ENCODE peak calls at places on chromosomes 12 and 14, in four cellular contexts. A is K562, M is HepG2, V is GM12878. R is an unnamed sample.

GRCh38 chr12:116727902-116728301 is 10.0 kb downstream of the SPRING1 start:
- DNase-seq in A (no peak), V (no peak), M (no peak), R (no peak)

GRCh38 chr12:99271071-99271470 is 376.5 kb upstream of the GARIN6 start:
- DNase-seq in V (no peak), A (no peak), M (no peak), R (no peak)

GRCh38 chr14:37021406-37021805 is 151.0 kb downstream of the SLC25A21 start:
- DNase-seq in V (no peak), M (no peak), A (no peak), R (no peak)

GRCh38 chr12:130127909-130128763 is 34.1 kb upstream of the FZD10 start:
- DNase-seq in V (no peak), A (no peak), M (no peak), R (no peak)

GRCh38 chr14:24984846-24985589 is 64.9 kb downstream of the STXBP6 start:
- DNase-seq in M (no peak), V (no peak), A (peak; percentile 8), R (no peak)

GRCh38 chr14:36451346-36452065 is 68.5 kb downstream of the NKX2-1 start:
- DNase-seq in M (no peak), A (no peak), V (no peak), R (no peak)

GRCh38 chr12:65603428-65604351 is 220.6 kb upstream of the HMGA2 start:
- DNase-seq in V (no peak), A (no peak), M (no peak), R (no peak)

GRCh38 chr12:63396135-63396534 is 245.1 kb upstream of the AVPR1A start:
- DNase-seq in M (no peak), V (no peak), A (no peak), R (no peak)

GRCh38 chr14:36942522-36943245 is 229.7 kb downstream of the SLC25A21 start:
- DNase-seq in V (no peak), A (no peak), M (no peak), R (no peak)

GRCh38 chr14:89137514-89138163 is 279.4 kb downstream of the FOXN3 start:
- DNase-seq in V (no peak), M (peak; percentile 45), A (no peak), R (no peak)

GRCh38 chr14:59358105-59358504 is 107.1 kb downstream of the GPR135 start:
- DNase-seq in M (peak; percentile 36), A (no peak), V (no peak), R (peak; percentile 49)

GRCh38 chr12:107917912-107918800 is 143.7 kb downstream of the ASCL4 start:
- DNase-seq in M (peak; percentile 23), A (peak; percentile 23), V (no peak), R (no peak)

GRCh38 chr14:34460295-34460694 is 1.7 kb downstream of the SPTSSA start:
- DNase-seq in A (no peak), M (no peak), V (no peak), R (no peak)

GRCh38 chr12:76346798-76347420 is 1.3 kb downstream of the BBS10 start:
- DNase-seq in M (peak; percentile 50), V (peak; percentile 25), A (no peak), R (no peak)

GRCh38 chr12:122646568-122647220 is 56.5 kb downstream of the HCAR2 start:
- DNase-seq in V (peak; percentile 90), M (no peak), A (no peak), R (no peak)

GRCh38 chr12:51949342-51950030 is 2.0 kb upstream of the ACVR1B start:
- DNase-seq in A (no peak), M (no peak), V (no peak), R (peak; percentile 20)

GRCh38 chr14:30982583-30982982 is 42.9 kb upstream of the AP4S1 start:
- DNase-seq in M (no peak), V (no peak), A (no peak), R (no peak)

GRCh38 chr12:117114784-117115183 is 15.6 kb upstream of the TESC start:
- DNase-seq in M (no peak), A (no peak), V (no peak), R (no peak)

GRCh38 chr14:71555654-71556559 is 376.3 kb upstream of the RGS6 start:
- DNase-seq in A (no peak), M (peak; percentile 4), V (peak; percentile 98), R (no peak)

GRCh38 chr12:2273288-2273687 is 220.5 kb downstream of the CACNA1C start:
- DNase-seq in V (no peak), M (no peak), A (no peak), R (no peak)

GRCh38 chr12:90058721-90059120 is 350.1 kb upstream of the ATP2B1 start:
- DNase-seq in A (no peak), V (no peak), M (no peak), R (no peak)

GRCh38 chr14:61223552-61223951 is 57.6 kb downstream of the TMEM30B start:
- DNase-seq in V (no peak), M (no peak), A (no peak), R (no peak)

GRCh38 chr14:61227893-61228591 is 53.1 kb downstream of the TMEM30B start:
- DNase-seq in A (no peak), M (no peak), V (no peak), R (no peak)

GRCh38 chr14:61226015-61226654 is 55.0 kb downstream of the TMEM30B start:
- DNase-seq in A (no peak), M (no peak), V (no peak), R (no peak)

GRCh38 chr14:61222388-61222787 is 58.8 kb downstream of the TMEM30B start:
- DNase-seq in V (no peak), M (no peak), A (no peak), R (no peak)

GRCh38 chr14:61225304-61225703 is 55.8 kb downstream of the TMEM30B start:
- DNase-seq in A (no peak), V (no peak), M (no peak), R (no peak)
- TF ChIP-seq HDAC6 in A (no peak), V (no peak), M (no peak), R (no peak)

DNA sequence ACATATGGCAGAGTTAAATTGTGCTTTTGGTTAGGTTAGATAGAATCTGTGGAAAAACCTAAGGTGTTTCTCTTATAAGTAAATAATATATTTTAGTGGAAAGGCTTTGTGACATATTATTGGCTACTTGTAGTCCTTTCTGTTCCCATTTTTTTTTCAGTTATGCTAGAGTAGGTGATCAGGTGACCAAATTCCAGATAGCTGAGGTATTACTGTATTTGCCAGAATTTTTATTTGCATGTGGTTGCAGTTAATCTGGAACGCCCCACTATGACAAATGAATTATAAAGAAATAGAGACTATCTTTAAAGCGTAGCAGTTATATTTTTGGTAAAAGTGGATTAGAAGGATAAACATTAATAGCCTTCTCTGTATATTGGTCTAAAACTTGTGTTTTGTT is 52.0 kb downstream of the ARHGAP5 start:
- DNase-seq in A (no peak), V (no peak), M (no peak), R (no peak)
- TF ChIP-seq HDAC6 in A (no peak), V (no peak), M (no peak), R (no peak)

DNA sequence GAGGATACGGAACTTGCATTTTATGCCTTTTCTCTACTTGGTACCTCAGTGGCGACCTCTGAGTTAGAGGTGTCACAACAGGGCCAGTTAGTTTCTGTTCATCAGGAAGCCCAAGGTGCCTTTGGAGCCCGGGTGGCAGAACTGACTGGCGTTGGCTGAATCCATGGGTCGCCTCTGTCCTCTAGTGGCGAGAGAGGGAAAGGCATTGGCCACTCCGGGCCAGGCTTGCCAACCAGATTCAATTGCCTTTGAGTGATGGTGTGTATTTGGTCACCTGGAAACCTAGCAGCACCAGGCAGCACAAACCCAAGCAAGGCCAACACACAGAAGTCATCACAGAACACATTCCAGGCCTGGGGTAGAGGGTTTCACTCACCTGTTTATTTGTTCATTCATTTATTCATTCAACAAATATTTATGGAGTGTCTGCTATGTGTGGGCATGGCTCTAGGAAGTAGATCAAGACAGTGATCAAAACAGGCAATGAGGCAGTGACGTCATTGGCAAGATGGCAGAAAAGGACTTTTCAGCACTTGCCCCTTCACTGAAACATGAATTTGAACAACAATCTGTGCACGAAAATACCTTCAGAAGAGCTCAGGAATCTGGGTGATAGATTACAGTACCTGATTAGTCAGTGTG is 40.5 kb upstream of the KCNA5 start:
- DNase-seq in V (no peak), A (peak; percentile 41), M (peak; percentile 33), R (peak; percentile 85)
- TF ChIP-seq HDAC6 in V (no peak), A (no peak), M (no peak), R (no peak)

GRCh38 chr14:73745571-73746539 is 31.7 kb upstream of the PNMA1 start:
- DNase-seq in M (no peak), V (no peak), A (no peak), R (no peak)

GRCh38 chr14:73744874-73745529 is 30.8 kb upstream of the PNMA1 start:
- DNase-seq in A (no peak), M (no peak), V (no peak), R (no peak)

GRCh38 chr14:73747386-73748211 is 33.4 kb upstream of the PNMA1 start:
- DNase-seq in M (no peak), V (no peak), A (no peak), R (no peak)

GRCh38 chr14:73748858-73749357 is 34.7 kb upstream of the PNMA1 start:
- DNase-seq in M (no peak), A (no peak), V (no peak), R (no peak)

GRCh38 chr14:73746540-73747385 is 32.6 kb upstream of the PNMA1 start:
- DNase-seq in M (no peak), V (no peak), A (no peak), R (no peak)
- TF ChIP-seq HDAC6 in M (no peak), V (no peak), A (no peak), R (no peak)

GRCh38 chr14:95895720-95896119 is 19.1 kb downstream of the TUNAR start:
- DNase-seq in A (peak; percentile 39), M (peak; percentile 18), V (no peak), R (peak; percentile 77)
- TF ChIP-seq HDAC6 in A (no peak), M (no peak), V (no peak), R (no peak)

GRCh38 chr12:77362871-77363270 is 297.5 kb upstream of the E2F7 start:
- DNase-seq in V (no peak), A (no peak), M (no peak), R (no peak)
- TF ChIP-seq HDAC6 in V (no peak), A (no peak), M (no peak), R (no peak)

GRCh38 chr12:105076913-105077312 is 7.3 kb downstream of the ALDH1L2 start:
- DNase-seq in V (no peak), M (no peak), A (no peak), R (no peak)

GRCh38 chr12:105072888-105073488 is 11.3 kb downstream of the ALDH1L2 start:
- DNase-seq in V (no peak), A (no peak), M (no peak), R (no peak)

GRCh38 chr12:105079011-105079570 is 5.2 kb downstream of the ALDH1L2 start:
- DNase-seq in A (no peak), M (no peak), V (no peak), R (no peak)

GRCh38 chr12:105076098-105076497 is 8.2 kb downstream of the ALDH1L2 start:
- DNase-seq in M (no peak), V (no peak), A (no peak), R (no peak)

GRCh38 chr12:105077435-105077834 is 6.8 kb downstream of the ALDH1L2 start:
- DNase-seq in V (no peak), A (no peak), M (no peak), R (no peak)
- TF ChIP-seq HDAC6 in V (no peak), A (no peak), M (no peak), R (no peak)

GRCh38 chr14:50351016-50351415 is 38.9 kb downstream of the DMAC2L start:
- DNase-seq in A (no peak), M (no peak), V (no peak), R (no peak)
- TF ChIP-seq HDAC6 in A (no peak), M (no peak), V (no peak), R (no peak)

GRCh38 chr14:99754141-99755067 is 38.8 kb upstream of the EML1 start:
- DNase-seq in A (no peak), M (no peak), V (no peak), R (no peak)
- TF ChIP-seq HDAC6 in A (no peak), M (no peak), V (no peak), R (no peak)

R was measured in H1.